ENCODE peak calls at places on chromosome 11, in nine cellular contexts. A is spleen; H is skeletal muscle cell; T is heart right ventricle; W is psoas muscle; I is CD4-positive, alpha-beta memory T cell; Q is foreskin fibroblast; L is brain microvascular endothelial cell; J is breast epithelium. Y is an unnamed sample.

GRCh38 chr11:115357066-115357465 is 147.1 kb downstream of the CADM1 start:
- DNase-seq in L (no peak), T (peak), A (no peak), Q (no peak), J (no peak), H (no peak), W (no peak), I (no peak), Y (no peak)

GRCh38 chr11:112656772-112657428 is 304.3 kb upstream of the NCAM1 start:
- DNase-seq in J (no peak), A (no peak), Q (peak), H (peak), I (no peak), L (peak), W (peak), T (no peak), Y (no peak)

GRCh38 chr11:128058580-128059208 is 528.7 kb downstream of the ETS1 start:
- DNase-seq in T (no peak), Q (no peak), I (no peak), J (no peak), A (no peak), H (no peak), L (no peak), W (no peak), Y (no peak)

GRCh38 chr11:75673977-75674582 is 5.2 kb upstream of the MAP6 start:
- DNase-seq in W (no peak), T (no peak), H (no peak), A (no peak), I (no peak), Q (peak), J (no peak), L (peak), Y (no peak)

GRCh38 chr11:69416746-69417145 is 64.7 kb upstream of the LINC01488 start:
- DNase-seq in Q (no peak), T (peak), A (no peak), I (no peak), J (no peak), W (no peak), H (no peak), L (no peak), Y (no peak)

GRCh38 chr11:30143098-30143705 is 87.6 kb upstream of the FSHB start:
- DNase-seq in L (peak), W (no peak), I (peak), J (no peak), A (no peak), Q (no peak), H (no peak), T (no peak), Y (no peak)

GRCh38 chr11:14773755-14774154 is 118.3 kb downstream of the CYP2R1 start:
- DNase-seq in Q (no peak), J (no peak), H (peak), W (no peak), A (no peak), L (no peak), I (peak), T (no peak), Y (no peak)

GRCh38 chr11:32006799-32007388 is 84.0 kb upstream of the RCN1 start:
- DNase-seq in H (no peak), I (peak), J (no peak), L (peak), W (no peak), A (no peak), Q (peak), T (peak), Y (no peak)

GRCh38 chr11:83115551-83115950 is 41.4 kb upstream of the PCF11 start:
- DNase-seq in J (no peak), A (no peak), Q (no peak), H (no peak), I (no peak), L (peak), T (peak), W (no peak), Y (no peak)

GRCh38 chr11:10902301-10902700 is 44.4 kb upstream of the ZBED5 start:
- DNase-seq in L (no peak), Q (no peak), H (no peak), W (no peak), T (no peak), I (no peak), J (no peak), A (no peak), Y (no peak)

GRCh38 chr11:63567044-63567840 is 4.1 kb upstream of the PLAAT2 start:
- DNase-seq in W (no peak), L (peak), J (no peak), T (peak), H (peak), Q (peak), I (peak), A (no peak), Y (no peak)

GRCh38 chr11:45382133-45382878 is 96.2 kb upstream of the SYT13 start:
- DNase-seq in L (no peak), Q (no peak), I (no peak), T (no peak), A (no peak), W (no peak), H (no peak), J (no peak), Y (no peak)

GRCh38 chr11:88480217-88480616 is 142.7 kb upstream of the CTSC start:
- DNase-seq in T (no peak), H (peak), A (no peak), I (no peak), Q (peak), J (no peak), W (no peak), L (peak), Y (peak)

GRCh38 chr11:76408171-76408965 is 27.2 kb downstream of the GVQW3 start:
- DNase-seq in L (no peak), T (no peak), W (no peak), I (no peak), J (no peak), Q (no peak), H (no peak), A (no peak), Y (no peak)

GRCh38 chr11:47270331-47271271 is 668 bp downstream of the MADD start:
- DNase-seq in A (peak), I (peak), J (no peak), W (peak), T (peak), H (no peak), Q (peak), L (peak), Y (no peak)

GRCh38 chr11:110311783-110312578 is 15.6 kb upstream of the RDX start:
- DNase-seq in Q (peak), J (no peak), H (peak), T (no peak), L (peak), I (no peak), W (no peak), A (no peak), Y (no peak)
- H3K4me3 ChIP-seq in Q (no peak), J (no peak), H (no peak), T (no peak), L (no peak), I (no peak), W (no peak), A (no peak), Y (no peak)

GRCh38 chr11:94787798-94788197 is 19.6 kb downstream of the AMOTL1 start:
- DNase-seq in J (no peak), Q (no peak), L (no peak), W (no peak), A (no peak), I (no peak), T (no peak), H (no peak), Y (no peak)
- H3K4me3 ChIP-seq in J (no peak), Q (no peak), L (no peak), W (peak), A (no peak), I (no peak), T (no peak), H (no peak), Y (no peak)

GRCh38 chr11:7485854-7486425 is 634 bp downstream of the OLFML1 start:
- DNase-seq in A (no peak), W (no peak), Q (no peak), L (no peak), I (no peak), J (no peak), H (no peak), T (no peak), Y (no peak)
- H3K4me3 ChIP-seq in A (peak), W (peak), Q (peak), L (no peak), I (no peak), J (peak), H (no peak), T (peak), Y (peak)

DNA sequence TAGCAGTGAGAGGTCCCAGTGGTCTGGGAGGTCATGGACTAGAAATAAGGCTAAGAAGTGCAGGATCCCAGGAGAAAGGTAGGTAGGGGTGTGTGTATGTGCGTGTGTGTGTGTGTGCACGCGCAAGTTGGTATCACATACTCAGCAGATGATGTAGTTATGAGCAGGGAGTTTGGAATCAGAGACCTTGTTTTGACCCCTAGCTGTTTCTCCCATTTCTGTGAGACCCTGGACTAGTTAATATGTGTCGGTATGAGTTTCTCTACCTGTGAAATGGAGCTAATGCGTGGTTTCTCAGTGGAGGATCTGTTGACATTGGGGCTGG is 1.3 kb downstream of the SERPING1 start:
- DNase-seq in J (no peak), L (peak), W (no peak), Q (peak), I (no peak), A (no peak), T (no peak), H (peak), Y (no peak)
- H3K4me3 ChIP-seq in J (peak), L (no peak), W (peak), Q (peak), I (no peak), A (no peak), T (peak), H (peak), Y (peak)

GRCh38 chr11:118618991-118619375 is 11.6 kb downstream of the PHLDB1 start:
- DNase-seq in W (peak), T (peak), J (no peak), H (peak), Q (peak), I (no peak), L (peak), A (peak), Y (peak)
- H3K4me3 ChIP-seq in W (no peak), T (no peak), J (no peak), H (no peak), Q (peak), I (no peak), L (no peak), A (no peak), Y (no peak)

GRCh38 chr11:96167233-96167632 is 175.8 kb downstream of the MAML2 start:
- DNase-seq in A (no peak), Q (no peak), I (no peak), T (no peak), L (no peak), H (no peak), J (no peak), W (no peak), Y (no peak)
- H3K4me3 ChIP-seq in A (no peak), Q (no peak), I (no peak), T (no peak), L (no peak), H (no peak), J (no peak), W (no peak), Y (no peak)

GRCh38 chr11:19243601-19244000 is 2.9 kb upstream of the E2F8 start:
- DNase-seq in W (no peak), T (no peak), L (no peak), I (no peak), J (no peak), H (no peak), Q (no peak), A (no peak), Y (no peak)
- H3K4me3 ChIP-seq in W (no peak), T (no peak), L (no peak), I (no peak), J (no peak), H (no peak), Q (no peak), A (no peak), Y (no peak)

GRCh38 chr11:122201126-122201525 is 85.1 kb upstream of the BLID start:
- DNase-seq in L (no peak), T (no peak), I (no peak), J (no peak), H (no peak), W (no peak), A (no peak), Q (no peak), Y (no peak)
- H3K4me3 ChIP-seq in L (peak), T (no peak), I (no peak), J (peak), H (peak), W (peak), A (no peak), Q (peak), Y (peak)

DNA sequence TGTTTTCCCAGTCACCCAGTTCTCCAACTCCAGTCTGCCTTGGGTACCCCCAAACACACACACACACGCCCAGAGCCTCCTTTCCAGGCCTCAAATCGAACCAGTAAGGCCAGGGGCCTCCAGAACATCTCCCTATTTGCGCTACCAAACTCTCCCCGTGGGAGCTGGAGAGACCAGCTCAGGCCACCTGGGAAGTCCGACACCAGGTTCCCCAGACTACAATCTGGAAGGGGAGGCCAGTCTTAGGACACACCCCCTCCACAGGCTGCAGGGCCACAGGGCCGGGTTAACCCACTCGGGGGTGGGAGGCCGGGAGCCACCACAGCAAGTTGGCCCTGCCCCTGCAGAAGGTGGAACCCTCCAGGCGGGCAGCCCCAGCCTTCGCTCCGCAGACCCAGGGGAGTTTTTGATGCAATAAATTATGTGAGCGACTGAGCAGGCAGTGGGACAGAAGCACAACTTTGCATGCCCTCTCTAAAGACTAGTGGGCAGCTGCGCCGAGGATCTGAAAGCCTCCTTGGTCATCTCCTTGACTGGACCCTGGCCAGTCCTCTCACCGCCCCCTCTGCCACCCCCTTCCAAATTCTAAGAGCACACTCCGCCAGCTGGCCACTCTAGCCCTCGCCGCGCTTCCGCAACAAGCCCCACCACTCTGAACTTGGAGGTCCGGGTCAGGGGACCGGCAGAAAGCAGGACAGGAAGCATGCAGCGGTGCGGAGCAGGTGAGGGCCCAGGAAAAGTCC is 2.8 kb downstream of the IGF2 start:
- DNase-seq in I (no peak), A (no peak), T (no peak), Q (no peak), H (no peak), J (no peak), L (no peak), W (peak), Y (no peak)
- H3K4me3 ChIP-seq in I (no peak), A (no peak), T (peak), Q (peak), H (peak), J (peak), L (no peak), W (peak), Y (peak)

Y was measured in ascending aorta.